ENCODE peak calls at places on chromosomes 11 and 22, in seven cellular contexts. J is ovary, P is SK-N-SH, M is NCI-H82, S is omental fat pad, R is head of caudate nucleus, A is occipital lobe. I is an unnamed sample.

GRCh38 chr11:22459053-22459452 is 120.9 kb downstream of the SLC17A6 start:
- DNase-seq in J (no peak), P (no peak), M (no peak), S (no peak), R (no peak), A (no peak), I (no peak)

GRCh38 chr11:113895367-113896155 is 9.0 kb upstream of the HTR3B start:
- DNase-seq in J (no peak), P (no peak), M (peak), S (no peak), R (no peak), A (no peak), I (peak)

GRCh38 chr11:96622026-96622634 is 232.3 kb downstream of the JRKL start:
- DNase-seq in J (no peak), P (no peak), M (no peak), S (no peak), R (no peak), A (no peak), I (no peak)

GRCh38 chr11:16013649-16014275 is 342.6 kb downstream of the SOX6 start:
- DNase-seq in J (no peak), P (no peak), M (peak), S (no peak), R (no peak), A (no peak), I (peak)

GRCh38 chr11:102010776-102011500 is 36.3 kb upstream of the CFAP300 start:
- DNase-seq in J (peak), P (peak), M (peak), S (no peak), R (no peak), A (no peak), I (no peak)

GRCh38 chr11:8987446-8987845 is 16.4 kb downstream of the NRIP3 start:
- DNase-seq in J (no peak), P (no peak), M (no peak), S (no peak), R (no peak), A (no peak), I (no peak)

GRCh38 chr11:65008016-65008415 is 5.9 kb upstream of the ARL2 start:
- DNase-seq in J (no peak), P (no peak), M (no peak), S (no peak), R (peak), A (no peak), I (no peak)

GRCh38 chr11:77038825-77039326 is 4.7 kb downstream of the B3GNT6 start:
- DNase-seq in J (no peak), P (no peak), M (no peak), S (no peak), R (no peak), A (no peak), I (no peak)

GRCh38 chr22:39514373-39514973 is 5.9 kb upstream of the ATF4 start:
- DNase-seq in J (peak), P (peak), M (peak), S (peak), R (peak), A (no peak), I (no peak)

GRCh38 chr22:24728790-24729637 is 45.5 kb downstream of the PIWIL3 start:
- DNase-seq in J (peak), P (peak), M (no peak), S (no peak), R (peak), A (peak), I (no peak)

GRCh38 chr11:58968251-58968711 is 29.0 kb downstream of the GLYATL1 start:
- DNase-seq in J (no peak), P (no peak), M (no peak), S (no peak), R (no peak), A (no peak), I (peak)

GRCh38 chr22:38214248-38215056 is 12.7 kb downstream of the MAFF start:
- DNase-seq in J (peak), P (peak), M (no peak), S (no peak), R (peak), A (peak), I (no peak)

GRCh38 chr11:90947930-90948329 is 725.1 kb upstream of the CHORDC1 start:
- DNase-seq in J (no peak), P (no peak), M (peak), S (no peak), R (no peak), A (no peak), I (no peak)

GRCh38 chr22:49193901-49194465 is 633.7 kb downstream of the BRD1 start:
- DNase-seq in J (no peak), P (no peak), M (no peak), S (no peak), R (no peak), A (no peak), I (no peak)

GRCh38 chr11:1817511-1817910 is 17.3 kb upstream of the SYT8 start:
- DNase-seq in J (no peak), P (no peak), M (no peak), S (no peak), R (no peak), A (no peak), I (no peak)

GRCh38 chr11:20483931-20484330 is 96.4 kb downstream of the PRMT3 start:
- DNase-seq in J (no peak), P (no peak), M (no peak), S (no peak), R (no peak), A (no peak), I (no peak)

GRCh38 chr11:106974831-106975230 is 43.4 kb downstream of the GUCY1A2 start:
- DNase-seq in J (no peak), P (no peak), M (no peak), S (no peak), R (peak), A (no peak), I (no peak)

GRCh38 chr11:58629857-58630256 is 7.4 kb downstream of the CNTF start:
- DNase-seq in J (no peak), P (peak), M (peak), S (no peak), R (peak), A (no peak), I (peak)

GRCh38 chr11:17845431-17845881 is 110.9 kb downstream of the KCNC1 start:
- DNase-seq in J (no peak), P (no peak), M (no peak), S (no peak), R (no peak), A (no peak), I (no peak)

I was measured in NCI-H345.